ENCODE peak calls at places on chromosomes 13 and 19, in eight cellular contexts. F, V, O, K, Q, D, B and G are unnamed samples. For H3K4me1, the result is how much of the 10 kb centered on the place peaks cover.

GRCh38 chr13:95553614-95554385 is 1.3 kb downstream of the CLDN10 start:
- DNase-seq in F (no peak), V (no peak), O (peak), K (no peak), Q (peak), D (peak), B (no peak), G (no peak)

GRCh38 chr13:112183544-112184145 is 116.7 kb downstream of the SOX1 start:
- DNase-seq in F (no peak), V (no peak), O (no peak), K (no peak), Q (no peak), D (no peak), B (no peak), G (no peak)

GRCh38 chr19:56933014-56933705 is 92.6 kb upstream of the PEG3 start:
- DNase-seq in F (no peak), V (no peak), O (no peak), K (no peak), Q (no peak), D (no peak), B (no peak), G (no peak)

GRCh38 chr13:44411841-44412240 is 38.2 kb downstream of the SERP2 start:
- DNase-seq in F (no peak), V (no peak), O (no peak), K (no peak), Q (no peak), D (no peak), B (no peak), G (no peak)

GRCh38 chr19:49190781-49191180 is 33.2 kb downstream of the TRPM4 start:
- DNase-seq in F (no peak), V (no peak), O (no peak), K (no peak), Q (no peak), D (no peak), B (no peak), G (no peak)

GRCh38 chr19:56071151-56071550 is 49.9 kb downstream of the ZNF787 start:
- DNase-seq in F (no peak), V (no peak), O (no peak), K (no peak), Q (no peak), D (no peak), B (peak), G (no peak)

GRCh38 chr19:2722541-2723344 is 1.6 kb upstream of the DIRAS1 start:
- DNase-seq in F (peak), V (no peak), O (peak), K (peak), Q (peak), D (no peak), B (no peak), G (no peak)

GRCh38 chr13:84933797-84934196 is 865.4 kb downstream of the SLITRK6 start:
- DNase-seq in F (no peak), V (no peak), O (no peak), K (no peak), Q (no peak), D (no peak), B (no peak), G (no peak)

GRCh38 chr19:33493401-33494275 is 28.0 kb downstream of the PEPD start:
- DNase-seq in F (no peak), V (no peak), O (no peak), K (no peak), Q (no peak), D (no peak), B (no peak), G (no peak)

GRCh38 chr13:46914341-46914740 is 17.5 kb upstream of the HTR2A start:
- DNase-seq in F (no peak), V (no peak), O (no peak), K (no peak), Q (no peak), D (no peak), B (no peak), G (no peak)

GRCh38 chr13:20160346-20161274 is at the start of gene GJA3:
- DNase-seq in F (no peak), V (no peak), O (peak), K (no peak), Q (peak), D (no peak), B (no peak), G (no peak)

GRCh38 chr13:112837371-112838037 is 131.5 kb upstream of the MCF2L start:
- DNase-seq in F (no peak), V (no peak), O (no peak), K (no peak), Q (no peak), D (no peak), B (no peak), G (no peak)

GRCh38 chr13:59691501-59692066 is 472.1 kb downstream of the DIAPH3 start:
- DNase-seq in F (no peak), V (no peak), O (peak), K (no peak), Q (no peak), D (no peak), B (no peak), G (no peak)

GRCh38 chr13:102276479-102276878 is 125.4 kb downstream of the FGF14 start:
- DNase-seq in F (no peak), V (no peak), O (peak), K (no peak), Q (no peak), D (no peak), B (no peak), G (no peak)

GRCh38 chr13:30153871-30154426 is 153.4 kb downstream of the KATNAL1 start:
- DNase-seq in F (no peak), V (no peak), O (no peak), K (no peak), Q (no peak), D (no peak), B (no peak), G (no peak)

GRCh38 chr19:44582581-44583265 is 30.6 kb upstream of the IGSF23 start:
- DNase-seq in F (no peak), V (no peak), O (peak), K (no peak), Q (peak), D (no peak), B (peak), G (no peak)

GRCh38 chr19:42096255-42096837 is 20.4 kb downstream of the ZNF574 start:
- DNase-seq in F (no peak), V (no peak), O (no peak), K (no peak), Q (no peak), D (no peak), B (no peak), G (no peak)

GRCh38 chr19:51480590-51480989 is 2.3 kb downstream of the CEACAM18 start:
- DNase-seq in F (no peak), V (no peak), O (no peak), K (no peak), Q (no peak), D (no peak), B (no peak), G (no peak)

GRCh38 chr19:35090160-35090794 is 25.3 kb upstream of the FXYD3 start:
- DNase-seq in F (no peak), V (peak), O (peak), K (no peak), Q (peak), D (peak), B (peak), G (peak)
- H3K27ac ChIP-seq in F (no peak), V (no peak), O (no peak), K (no peak), Q (peak), D (peak), B (peak), G (no peak)

DNA sequence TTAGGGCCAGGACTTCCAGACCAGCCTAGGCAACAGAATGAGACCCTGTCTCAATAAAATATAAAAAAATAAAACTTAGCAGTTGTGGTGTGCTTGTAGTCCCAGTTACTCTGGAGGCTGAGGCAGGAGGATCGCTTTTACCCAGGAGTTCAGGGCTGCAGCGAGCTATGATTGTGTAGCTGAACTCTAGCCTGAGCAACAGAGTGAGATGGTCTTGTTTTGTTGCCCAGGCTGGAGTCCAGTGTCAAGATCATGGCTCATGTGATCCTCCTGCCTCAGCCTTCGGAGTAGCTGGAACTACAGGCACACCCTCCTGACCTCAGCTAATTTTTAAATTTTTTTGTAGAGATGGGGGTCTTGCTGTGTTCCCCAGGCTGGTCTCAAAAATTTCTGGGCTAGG is 4.3 kb upstream of the JUNB start:
- DNase-seq in F (no peak), V (no peak), O (no peak), K (no peak), Q (no peak), D (no peak), B (no peak), G (no peak)
- H3K4me1 ChIP-seq in F (under half), V (half or more), O (under half), K (half or more), Q (half or more), D (under half), B (half or more), G (half or more)

GRCh38 chr19:18387395-18387794 is 1.4 kb downstream of the GDF15 start:
- DNase-seq in F (no peak), V (no peak), O (peak), K (no peak), Q (no peak), D (no peak), B (no peak), G (no peak)

GRCh38 chr19:18384775-18385174 is 1.2 kb upstream of the GDF15 start:
- DNase-seq in F (no peak), V (no peak), O (no peak), K (no peak), Q (peak), D (no peak), B (no peak), G (no peak)

GRCh38 chr19:18386543-18387251 is 739 bp downstream of the GDF15 start:
- DNase-seq in F (no peak), V (no peak), O (peak), K (no peak), Q (no peak), D (no peak), B (no peak), G (peak)

GRCh38 chr19:18385359-18385674 is 641 bp upstream of the GDF15 start:
- DNase-seq in F (no peak), V (no peak), O (no peak), K (no peak), Q (no peak), D (no peak), B (no peak), G (no peak)

GRCh38 chr19:18385675-18386542 is at the start of gene GDF15:
- DNase-seq in F (peak), V (no peak), O (peak), K (no peak), Q (peak), D (peak), B (peak), G (peak)
- TF ChIP-seq CTCF in F (no peak), V (peak), O (peak), K (peak), Q (peak), D (peak), B (peak), G (peak)

DNA sequence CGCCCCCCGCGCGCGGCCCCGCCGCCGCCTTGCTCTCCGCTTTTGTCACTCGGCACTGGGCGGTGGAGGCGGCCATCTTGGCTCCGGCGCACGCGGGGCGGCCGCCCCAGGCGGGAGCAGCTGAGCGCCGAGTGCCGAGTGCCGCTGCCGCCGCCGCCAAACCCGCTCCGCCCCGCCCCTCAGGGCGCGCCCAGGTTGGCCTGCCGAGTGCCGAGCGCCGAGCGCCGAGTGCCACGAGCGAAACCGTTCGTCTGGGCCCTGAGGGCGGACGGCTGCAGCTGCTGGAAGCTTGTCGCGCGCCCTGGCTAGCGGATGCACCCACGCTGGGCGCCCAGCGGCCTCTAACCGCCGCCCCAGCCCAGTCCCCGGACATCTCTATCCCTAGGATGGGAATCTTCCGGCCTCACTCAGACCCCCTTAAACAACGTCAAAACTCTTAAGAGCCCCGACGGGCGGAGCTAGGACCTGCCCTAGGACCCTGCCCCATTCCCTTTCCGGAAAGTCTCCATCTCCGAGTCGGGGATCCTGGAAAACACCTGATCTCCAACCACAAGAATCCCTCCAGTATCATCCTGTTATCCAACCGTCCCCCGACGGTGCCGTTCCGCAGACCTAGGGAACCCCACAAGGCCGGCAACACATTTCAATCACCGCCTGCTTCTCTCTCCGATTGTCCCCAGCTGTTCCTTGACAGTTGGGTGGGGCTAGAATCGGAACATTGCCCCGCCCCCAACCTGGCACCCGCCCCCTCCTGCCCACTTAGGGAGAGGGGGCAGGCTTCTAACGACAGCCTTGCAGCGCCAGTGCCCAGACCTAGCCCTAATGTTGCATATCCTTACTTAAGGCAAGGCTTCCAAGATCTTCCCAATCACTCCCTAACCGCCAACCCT is 14.1 kb upstream of the AKAP8L start:
- DNase-seq in F (peak), V (no peak), O (peak), K (peak), Q (peak), D (peak), B (peak), G (peak)
- H3K27ac ChIP-seq in F (peak), V (peak), O (peak), K (peak), Q (peak), D (peak), B (peak), G (peak)

GRCh38 chr13:99995104-99995502 is 13.5 kb downstream of the ZIC2 start:
- DNase-seq in F (no peak), V (no peak), O (no peak), K (no peak), Q (no peak), D (no peak), B (no peak), G (no peak)
- H3K4me1 ChIP-seq in F (under half), V (under half), O (under half), K (under half), Q (under half), D (under half), B (under half), G (under half)

DNA sequence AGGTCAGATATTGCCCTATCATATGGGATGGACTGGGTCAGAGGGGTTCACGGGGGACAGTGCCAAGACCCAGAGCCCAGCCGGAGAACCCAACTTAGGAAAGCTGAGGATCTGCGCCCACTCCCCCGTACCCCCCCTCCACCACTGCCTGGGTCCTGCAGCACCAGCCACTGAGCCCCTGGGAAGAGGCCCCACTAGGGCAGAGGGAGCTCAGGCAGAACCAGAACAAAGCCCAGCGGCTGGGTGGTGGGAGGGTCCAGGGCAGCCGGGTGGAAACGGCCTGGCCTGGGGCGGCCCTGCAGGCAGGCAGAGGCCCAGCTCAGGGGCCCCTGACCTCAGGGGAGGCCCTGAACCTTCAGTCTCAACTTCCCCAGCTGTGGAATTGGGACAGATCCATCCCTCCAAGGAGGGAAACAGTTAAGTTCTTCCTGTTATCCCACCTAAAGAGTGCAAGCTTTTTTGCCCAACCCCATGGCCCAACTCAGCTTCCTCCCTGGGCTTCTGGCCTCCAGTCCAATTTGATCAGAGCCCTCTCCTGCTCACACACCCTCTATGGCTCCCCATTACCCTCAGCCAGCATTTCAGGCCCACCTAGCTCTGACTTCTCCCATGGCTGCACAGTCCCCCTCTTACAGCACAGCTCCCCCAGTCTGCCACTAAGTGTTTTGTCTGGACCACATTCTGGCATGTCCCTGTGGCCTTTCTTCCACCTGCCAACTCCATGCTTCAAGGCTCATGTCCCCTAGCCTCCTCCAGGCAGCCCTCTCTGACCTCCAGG is 3.1 kb downstream of the NR2F6 start:
- DNase-seq in F (no peak), V (no peak), O (no peak), K (no peak), Q (no peak), D (no peak), B (peak), G (no peak)
- TF ChIP-seq CTCF in F (no peak), V (no peak), O (no peak), K (no peak), Q (no peak), D (no peak), B (no peak), G (no peak)

GRCh38 chr13:93234459-93234858 is 7.9 kb downstream of the GPC6 start:
- DNase-seq in F (no peak), V (no peak), O (no peak), K (no peak), Q (no peak), D (no peak), B (no peak), G (no peak)

GRCh38 chr13:93233997-93234416 is 7.4 kb downstream of the GPC6 start:
- DNase-seq in F (no peak), V (no peak), O (no peak), K (no peak), Q (no peak), D (no peak), B (peak), G (no peak)

GRCh38 chr13:93238711-93239110 is 12.1 kb downstream of the GPC6 start:
- DNase-seq in F (no peak), V (no peak), O (no peak), K (no peak), Q (no peak), D (no peak), B (no peak), G (no peak)

GRCh38 chr13:93231867-93232266 is 5.3 kb downstream of the GPC6 start:
- DNase-seq in F (no peak), V (no peak), O (no peak), K (no peak), Q (no peak), D (no peak), B (no peak), G (no peak)

GRCh38 chr13:93235258-93236015 is 8.8 kb downstream of the GPC6 start:
- DNase-seq in F (no peak), V (no peak), O (no peak), K (no peak), Q (no peak), D (no peak), B (no peak), G (no peak)
- H3K27ac ChIP-seq in F (no peak), V (no peak), O (no peak), K (no peak), Q (no peak), D (no peak), B (no peak), G (no peak)

GRCh38 chr19:14509382-14509781 is 8.8 kb downstream of the DNAJB1 start:
- DNase-seq in F (no peak), V (no peak), O (no peak), K (no peak), Q (no peak), D (no peak), B (no peak), G (no peak)
- H3K4me1 ChIP-seq in F (under half), V (under half), O (under half), K (under half), Q (under half), D (under half), B (under half), G (under half)

GRCh38 chr13:99657848-99658265 is 156.6 kb downstream of the TM9SF2 start:
- DNase-seq in F (no peak), V (no peak), O (peak), K (no peak), Q (peak), D (no peak), B (no peak), G (no peak)
- TF ChIP-seq CTCF in F (no peak), V (no peak), O (peak), K (no peak), Q (no peak), D (no peak), B (no peak), G (no peak)